ENCODE peak calls at places on chromosomes 3 and 15, in six cellular contexts. One of them, this sample, is unnamed.
A peak's percentile ranks its signal among the peaks of the same experiment; 100 is the strongest.

GRCh38 chr3:16090013-16090412 is 84.5 kb upstream of the GALNT15 start:
- DNase-seq in glutamatergic neuron: no peak
- DNase-seq in activated gamma-delta T cell: no peak
- DNase-seq in fibroblast of mammary gland: peak; percentile 99
- DNase-seq in H9: no peak
- DNase-seq in endothelial cell: no peak
- DNase-seq in this sample: no peak

GRCh38 chr3:13274125-13274873 is 145.8 kb downstream of the NUP210 start:
- DNase-seq in fibroblast of mammary gland: no peak
- DNase-seq in activated gamma-delta T cell: no peak
- DNase-seq in H9: no peak
- DNase-seq in glutamatergic neuron: peak; percentile 7
- DNase-seq in endothelial cell: no peak
- DNase-seq in this sample: no peak

GRCh38 chr3:101312545-101312944 is 7.8 kb downstream of the IMPG2 start:
- DNase-seq in H9: no peak
- DNase-seq in endothelial cell: no peak
- DNase-seq in glutamatergic neuron: no peak
- DNase-seq in fibroblast of mammary gland: no peak
- DNase-seq in activated gamma-delta T cell: no peak
- DNase-seq in this sample: no peak

GRCh38 chr3:160804762-160805161 is 48.7 kb downstream of the PPM1L start:
- DNase-seq in endothelial cell: no peak
- DNase-seq in fibroblast of mammary gland: peak; percentile 35
- DNase-seq in activated gamma-delta T cell: no peak
- DNase-seq in glutamatergic neuron: peak; percentile 61
- DNase-seq in H9: no peak
- DNase-seq in this sample: no peak

GRCh38 chr15:90552162-90552928 is 22.6 kb downstream of the CRTC3 start:
- DNase-seq in fibroblast of mammary gland: peak; percentile 98
- DNase-seq in glutamatergic neuron: no peak
- DNase-seq in endothelial cell: no peak
- DNase-seq in activated gamma-delta T cell: no peak
- DNase-seq in H9: no peak
- DNase-seq in this sample: no peak

GRCh38 chr3:157098823-157099185 is 61.1 kb downstream of the CCNL1 start:
- DNase-seq in glutamatergic neuron: no peak
- DNase-seq in H9: no peak
- DNase-seq in fibroblast of mammary gland: peak; percentile 76
- DNase-seq in endothelial cell: no peak
- DNase-seq in activated gamma-delta T cell: no peak
- DNase-seq in this sample: no peak

GRCh38 chr3:14507757-14508504 is 32.2 kb downstream of the GRIP2 start:
- DNase-seq in activated gamma-delta T cell: no peak
- DNase-seq in endothelial cell: no peak
- DNase-seq in fibroblast of mammary gland: no peak
- DNase-seq in H9: no peak
- DNase-seq in glutamatergic neuron: no peak
- DNase-seq in this sample: no peak

GRCh38 chr15:25375557-25375956 is 63.3 kb downstream of the UBE3A start:
- DNase-seq in endothelial cell: no peak
- DNase-seq in fibroblast of mammary gland: no peak
- DNase-seq in activated gamma-delta T cell: no peak
- DNase-seq in H9: no peak
- DNase-seq in glutamatergic neuron: no peak
- DNase-seq in this sample: no peak

GRCh38 chr15:56794150-56794922 is 61.0 kb upstream of the ZNF280D start:
- DNase-seq in activated gamma-delta T cell: no peak
- DNase-seq in fibroblast of mammary gland: peak; percentile 42
- DNase-seq in H9: no peak
- DNase-seq in glutamatergic neuron: no peak
- DNase-seq in endothelial cell: no peak
- DNase-seq in this sample: no peak

GRCh38 chr3:152335273-152335672 is 66.5 kb downstream of the MBNL1 start:
- DNase-seq in fibroblast of mammary gland: no peak
- DNase-seq in H9: no peak
- DNase-seq in glutamatergic neuron: no peak
- DNase-seq in activated gamma-delta T cell: no peak
- DNase-seq in endothelial cell: no peak
- DNase-seq in this sample: no peak

GRCh38 chr3:60190073-60190472 is 1061.2 kb downstream of the FHIT start:
- DNase-seq in glutamatergic neuron: no peak
- DNase-seq in H9: no peak
- DNase-seq in endothelial cell: no peak
- DNase-seq in fibroblast of mammary gland: peak; percentile 14
- DNase-seq in activated gamma-delta T cell: no peak
- DNase-seq in this sample: no peak

GRCh38 chr3:30919600-30919999 is 25.1 kb upstream of the GADL1 start:
- DNase-seq in activated gamma-delta T cell: no peak
- DNase-seq in glutamatergic neuron: no peak
- DNase-seq in fibroblast of mammary gland: no peak
- DNase-seq in H9: no peak
- DNase-seq in endothelial cell: no peak
- DNase-seq in this sample: no peak

GRCh38 chr3:159804726-159805410 is 183.8 kb upstream of the IL12A start:
- DNase-seq in glutamatergic neuron: peak; percentile 61
- DNase-seq in H9: peak; percentile 82
- DNase-seq in endothelial cell: peak; percentile 65
- DNase-seq in activated gamma-delta T cell: no peak
- DNase-seq in fibroblast of mammary gland: peak; percentile 91
- DNase-seq in this sample: peak; percentile 52

GRCh38 chr3:36164400-36164799 is 215.9 kb upstream of the STAC start:
- DNase-seq in H9: no peak
- DNase-seq in activated gamma-delta T cell: no peak
- DNase-seq in fibroblast of mammary gland: no peak
- DNase-seq in endothelial cell: no peak
- DNase-seq in glutamatergic neuron: no peak
- DNase-seq in this sample: no peak

GRCh38 chr15:66772967-66773873 is 71.2 kb downstream of the SMAD6 start:
- DNase-seq in glutamatergic neuron: no peak
- DNase-seq in activated gamma-delta T cell: no peak
- DNase-seq in endothelial cell: no peak
- DNase-seq in fibroblast of mammary gland: no peak
- DNase-seq in H9: no peak
- DNase-seq in this sample: no peak

GRCh38 chr15:70197945-70198361 is 100.2 kb upstream of the TLE3 start:
- DNase-seq in activated gamma-delta T cell: no peak
- DNase-seq in endothelial cell: no peak
- DNase-seq in fibroblast of mammary gland: no peak
- DNase-seq in glutamatergic neuron: no peak
- DNase-seq in H9: no peak
- DNase-seq in this sample: no peak

GRCh38 chr3:2856793-2857135 is 253.4 kb downstream of the IL5RA start:
- DNase-seq in glutamatergic neuron: no peak
- DNase-seq in endothelial cell: no peak
- DNase-seq in fibroblast of mammary gland: no peak
- DNase-seq in H9: no peak
- DNase-seq in activated gamma-delta T cell: no peak
- DNase-seq in this sample: no peak

GRCh38 chr15:51180009-51180408 is 85.3 kb upstream of the TNFAIP8L3 start:
- DNase-seq in endothelial cell: no peak
- DNase-seq in H9: no peak
- DNase-seq in fibroblast of mammary gland: peak; percentile 60
- DNase-seq in glutamatergic neuron: no peak
- DNase-seq in activated gamma-delta T cell: no peak
- DNase-seq in this sample: no peak

This sample was measured in NCI-H187 treated with DMSO at 0.1 percent for 48 hours.